ENCODE peak calls at places on chromosome 16, in five cellular contexts. T is fibroblast of lung, O is H1, Z is heart right ventricle, N is HAP-1. K is an unnamed sample.

GRCh38 chr16:83727018-83727417 is 80.8 kb upstream of the HSBP1 start:
- DNase-seq in N (no peak), O (no peak), Z (no peak), T (peak; percentile 90), K (no peak)

GRCh38 chr16:1043831-1044514 is 28.6 kb upstream of the SSTR5 start:
- DNase-seq in O (no peak), N (no peak), T (no peak), Z (no peak), K (no peak)

GRCh38 chr16:84761448-84762368 is 58.1 kb upstream of the CRISPLD2 start:
- DNase-seq in O (no peak), T (peak; percentile 38), Z (no peak), N (no peak), K (no peak)

GRCh38 chr16:8905168-8905762 is 23.1 kb downstream of the LITAFD start:
- DNase-seq in N (peak; percentile 37), T (peak; percentile 33), O (no peak), Z (no peak), K (no peak)

GRCh38 chr16:11554054-11554453 is 32.7 kb downstream of the LITAF start:
- DNase-seq in N (no peak), T (no peak), O (no peak), Z (no peak), K (no peak)

GRCh38 chr16:30609002-30609927 is 924 bp downstream of the ZNF689 start:
- DNase-seq in Z (peak; percentile 60), N (peak; percentile 66), O (no peak), T (peak; percentile 56), K (no peak)

GRCh38 chr16:1346422-1347285 is 5.0 kb downstream of the TSR3 start:
- DNase-seq in O (no peak), N (peak; percentile 37), T (no peak), Z (no peak), K (no peak)

GRCh38 chr16:54965464-54965863 is 34.8 kb downstream of the IRX5 start:
- DNase-seq in Z (no peak), O (no peak), N (no peak), T (no peak), K (no peak)

GRCh38 chr16:85798901-85799496 is 345 bp downstream of the EMC8 start:
- DNase-seq in O (no peak), T (peak; percentile 44), Z (peak; percentile 34), N (peak; percentile 57), K (peak; percentile 9)

GRCh38 chr16:58264961-58265479 is 29.8 kb downstream of the PRSS54 start:
- DNase-seq in Z (no peak), N (no peak), T (peak; percentile 76), O (no peak), K (no peak)

GRCh38 chr16:9099131-9099625 is 7.7 kb downstream of the HAPSTR1 start:
- DNase-seq in N (no peak), O (no peak), Z (no peak), T (peak; percentile 59), K (no peak)

GRCh38 chr16:49712567-49712966 is 143.3 kb downstream of the ZNF423 start:
- DNase-seq in O (no peak), Z (no peak), N (no peak), T (no peak), K (no peak)

GRCh38 chr16:85402910-85403692 is 210.0 kb upstream of the GSE1 start:
- DNase-seq in O (no peak), Z (peak; percentile 70), N (no peak), T (peak; percentile 83), K (no peak)

GRCh38 chr16:66003196-66003595 is 363.3 kb upstream of the CDH5 start:
- DNase-seq in O (no peak), T (no peak), Z (no peak), N (no peak), K (no peak)

GRCh38 chr16:70746040-70746707 is 54.8 kb downstream of the VAC14 start:
- DNase-seq in T (peak; percentile 87), O (no peak), Z (no peak), N (no peak), K (no peak)

GRCh38 chr16:1125471-1125870 is 27.4 kb upstream of the CACNA1H start:
- DNase-seq in T (peak; percentile 72), N (peak; percentile 58), O (no peak), Z (no peak), K (no peak)

GRCh38 chr16:57226701-57227621 is 18.1 kb upstream of the ARL2BP start:
- DNase-seq in T (no peak), O (no peak), Z (no peak), N (no peak), K (no peak)

GRCh38 chr16:11783319-11784047 is 13.6 kb downstream of the ZC3H7A start:
- DNase-seq in N (no peak), Z (no peak), T (peak; percentile 79), O (no peak), K (peak; percentile 54)

GRCh38 chr16:77480671-77481315 is 46.0 kb upstream of the ADAMTS18 start:
- DNase-seq in O (no peak), Z (no peak), N (no peak), T (no peak), K (no peak)

GRCh38 chr16:68086336-68086821 is 1.2 kb downstream of the NFATC3 start:
- DNase-seq in O (no peak), N (no peak), T (peak; percentile 56), Z (no peak), K (no peak)

GRCh38 chr16:30722916-30723315 is 23.9 kb downstream of the SRCAP start:
- DNase-seq in Z (no peak), O (no peak), N (no peak), T (no peak), K (no peak)

GRCh38 chr16:14378684-14379467 is 251.2 kb downstream of the PARN start:
- DNase-seq in Z (no peak), N (no peak), T (peak; percentile 48), O (no peak), K (no peak)

GRCh38 chr16:11224096-11224893 is 31.7 kb downstream of the SOCS1 start:
- DNase-seq in O (no peak), T (no peak), N (no peak), Z (peak; percentile 78), K (peak; percentile 32)

GRCh38 chr16:25897677-25898076 is 205.9 kb downstream of the HS3ST4 start:
- DNase-seq in O (no peak), N (no peak), Z (no peak), T (no peak), K (no peak)

GRCh38 chr16:27920391-27920891 is 143.1 kb downstream of the GSG1L start:
- DNase-seq in O (peak; percentile 23), T (no peak), Z (no peak), N (peak; percentile 29), K (no peak)

GRCh38 chr16:4733747-4734062 is 366 bp downstream of the ANKS3 start:
- DNase-seq in T (peak; percentile 6), N (peak; percentile 50), O (no peak), Z (no peak), K (no peak)

GRCh38 chr16:87653234-87653633 is 50.9 kb downstream of the JPH3 start:
- DNase-seq in T (peak; percentile 3), N (peak; percentile 25), Z (no peak), O (no peak), K (no peak)

GRCh38 chr16:13414154-13414553 is 505.8 kb upstream of the ERCC4 start:
- DNase-seq in T (no peak), N (no peak), O (no peak), Z (no peak), K (no peak)

GRCh38 chr16:85668676-85669424 is 19.9 kb downstream of the GINS2 start:
- DNase-seq in N (no peak), O (no peak), Z (no peak), T (no peak), K (no peak)

GRCh38 chr16:56594292-56594619 is 4.9 kb downstream of the MT3 start:
- DNase-seq in O (no peak), Z (no peak), N (no peak), T (no peak), K (no peak)

GRCh38 chr16:50781043-50781442 is 39.2 kb downstream of the CYLD start:
- DNase-seq in O (peak; percentile 13), N (no peak), T (peak; percentile 1), Z (no peak), K (no peak)

GRCh38 chr16:48231675-48232214 is 12.4 kb upstream of the LONP2 start:
- DNase-seq in N (peak; percentile 59), O (peak; percentile 29), T (peak; percentile 25), Z (no peak), K (no peak)

GRCh38 chr16:87457051-87457611 is 35.7 kb downstream of the ZCCHC14 start:
- DNase-seq in T (peak; percentile 78), O (no peak), Z (no peak), N (no peak), K (no peak)

GRCh38 chr16:22764662-22765302 is 49.2 kb upstream of the HS3ST2 start:
- DNase-seq in O (no peak), T (no peak), Z (no peak), N (no peak), K (no peak)
- H3K4me1 ChIP-seq in O (peaks cover 2% of the 10 kb centered on the region), T (no peaks in the 10 kb centered on the region), Z (peaks cover 9% of the 10 kb centered on the region), N (no peaks in the 10 kb centered on the region), K (no peaks in the 10 kb centered on the region)

GRCh38 chr16:81447383-81448101 is 2.9 kb downstream of the CMIP start:
- DNase-seq in T (no peak), N (peak; percentile 26), Z (no peak), O (no peak), K (no peak)
- H3K4me1 ChIP-seq in T (peaks cover 2% of the 10 kb centered on the region), N (peaks cover 29% of the 10 kb centered on the region), Z (peaks cover 53% of the 10 kb centered on the region), O (peaks cover 38% of the 10 kb centered on the region), K (peaks cover 35% of the 10 kb centered on the region)

DNA sequence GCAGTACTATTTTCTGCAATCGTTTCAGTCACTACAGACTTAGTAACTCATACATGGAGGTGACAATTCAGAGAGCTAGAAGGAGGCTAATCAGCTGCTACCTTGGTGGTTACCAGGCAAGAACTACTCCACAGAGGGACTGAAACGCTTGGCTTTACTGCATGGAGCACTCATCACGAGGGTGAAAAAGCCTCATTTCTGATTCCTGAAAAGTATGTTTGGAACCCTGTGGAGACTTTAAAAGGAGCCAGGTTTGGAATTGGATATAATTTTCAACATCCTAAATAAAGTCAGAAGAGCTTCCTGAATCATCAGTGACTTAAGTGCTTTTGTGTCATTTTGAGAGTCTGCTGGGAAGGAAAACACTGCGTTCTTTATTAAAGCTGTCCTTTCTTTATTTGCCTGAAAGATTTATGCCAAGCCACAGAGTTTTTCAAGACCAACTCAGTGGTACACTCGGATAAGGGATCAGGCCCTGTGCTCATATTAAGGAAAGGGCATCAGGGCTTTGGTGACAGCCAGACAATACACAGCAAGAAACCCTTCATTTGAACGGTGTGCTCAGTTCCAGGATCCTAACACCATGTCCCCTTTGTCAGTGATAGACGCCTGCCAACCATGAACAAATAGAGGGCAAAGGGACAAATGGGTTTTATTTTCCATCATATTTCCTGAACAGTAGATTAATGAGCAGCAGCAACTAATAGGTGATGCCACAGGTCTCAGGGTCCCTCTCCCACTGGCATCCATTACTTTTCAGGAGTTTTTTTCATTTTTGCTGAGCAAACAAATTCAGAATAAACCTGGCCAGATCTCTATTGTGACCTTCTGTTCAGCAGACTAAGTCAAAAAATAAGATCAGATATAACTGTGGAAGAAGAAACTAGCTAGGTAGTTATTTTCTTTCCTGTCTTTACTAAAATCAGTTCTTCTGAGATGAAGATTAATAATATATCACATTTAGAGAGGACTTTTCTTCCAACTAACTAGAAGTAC is 80.5 kb upstream of the CLEC18B start:
- DNase-seq in T (peak; percentile 31), Z (no peak), O (no peak), N (no peak), K (no peak)
- H3K4me1 ChIP-seq in T (no peaks in the 10 kb centered on the region), Z (peaks cover 39% of the 10 kb centered on the region), O (no peaks in the 10 kb centered on the region), N (peaks cover 2% of the 10 kb centered on the region), K (no peaks in the 10 kb centered on the region)

DNA sequence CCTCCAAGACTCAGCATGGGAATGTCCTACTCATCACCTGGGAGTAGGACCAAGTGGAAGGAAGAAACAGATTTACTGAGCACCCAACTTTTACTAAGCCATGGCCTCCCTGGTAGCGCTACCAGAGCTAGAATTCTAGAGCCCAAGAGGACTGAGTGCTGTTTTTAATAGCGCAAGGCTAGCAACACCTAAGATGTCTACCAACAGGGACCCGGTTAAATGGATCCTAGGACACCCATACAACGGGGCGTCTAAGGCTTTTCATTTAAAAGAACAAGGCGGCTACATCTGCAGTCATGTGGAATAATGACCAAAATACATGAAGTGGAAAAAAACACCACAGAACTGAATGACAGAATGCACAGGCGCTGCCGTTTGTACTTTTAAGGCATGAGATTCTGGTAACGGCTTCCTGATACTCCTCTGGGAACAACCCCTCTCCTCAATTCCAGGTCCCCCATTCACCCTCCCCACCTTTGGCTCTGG is 5.1 kb downstream of the GGA2 start:
- DNase-seq in O (no peak), Z (no peak), T (peak; percentile 39), N (no peak), K (no peak)
- H3K4me1 ChIP-seq in O (peaks cover 10% of the 10 kb centered on the region), Z (peaks cover 54% of the 10 kb centered on the region), T (peaks cover 13% of the 10 kb centered on the region), N (peaks cover 9% of the 10 kb centered on the region), K (peaks cover 41% of the 10 kb centered on the region)